ENCODE peak calls at places on chromosomes 16 and 17, in four cellular contexts. P is H1; C is CD4-positive, CD25-positive, alpha-beta regulatory T cell; E is adrenal gland. X is an unnamed sample. For H3K4me1 and H3K9me3, the result is how much of the 10 kb centered on the place peaks cover.

GRCh38 chr16:3119286-3119685 is 6.9 kb downstream of the ZNF205 start:
- DNase-seq in P (no peak), C (no peak), E (no peak), X (no peak)

GRCh38 chr17:17513626-17514025 is 17.4 kb upstream of the RASD1 start:
- DNase-seq in P (no peak), C (no peak), E (no peak), X (no peak)

GRCh38 chr16:84614914-84615813 is 2.7 kb downstream of the COTL1 start:
- DNase-seq in P (no peak), C (no peak), E (no peak), X (no peak)

GRCh38 chr17:66301864-66302741 is at the start of gene PRKCA:
- DNase-seq in P (peak), C (peak), E (peak), X (peak)

GRCh38 chr16:87203060-87203656 is 114.0 kb downstream of the C16orf95 start:
- DNase-seq in P (peak), C (peak), E (peak), X (peak)

GRCh38 chr17:65918921-65919546 is 272.9 kb downstream of the CEP112 start:
- DNase-seq in P (no peak), C (no peak), E (no peak), X (no peak)

GRCh38 chr16:66578596-66579531 is at the start of gene CMTM2:
- DNase-seq in P (peak), C (no peak), E (no peak), X (peak)

GRCh38 chr17:50045154-50045553 is 10.8 kb upstream of the ITGA3 start:
- DNase-seq in P (no peak), C (no peak), E (no peak), X (no peak)

GRCh38 chr17:48500435-48501426 is 30.1 kb downstream of the HOXB1 start:
- DNase-seq in P (no peak), C (peak), E (peak), X (no peak)

GRCh38 chr16:69935278-69935711 is 15.8 kb upstream of the CLEC18A start:
- DNase-seq in P (no peak), C (no peak), E (peak), X (no peak)

GRCh38 chr17:78526231-78527025 is 50.8 kb downstream of the DNAH17 start:
- DNase-seq in P (no peak), C (no peak), E (no peak), X (no peak)

GRCh38 chr16:87206646-87207451 is 110.3 kb downstream of the C16orf95 start:
- DNase-seq in P (no peak), C (no peak), E (no peak), X (no peak)

GRCh38 chr17:55341432-55341831 is 76.7 kb downstream of the HLF start:
- DNase-seq in P (peak), C (peak), E (no peak), X (no peak)

GRCh38 chr16:3179651-3180050 is 8.4 kb upstream of the OR1F1 start:
- DNase-seq in P (no peak), C (no peak), E (no peak), X (no peak)

GRCh38 chr16:81615411-81615810 is 163.7 kb upstream of the PLCG2 start:
- DNase-seq in P (no peak), C (no peak), E (no peak), X (no peak)

GRCh38 chr16:81616321-81617020 is 162.6 kb upstream of the PLCG2 start:
- DNase-seq in P (no peak), C (peak), E (peak), X (peak)

GRCh38 chr16:81615833-81616232 is 163.3 kb upstream of the PLCG2 start:
- DNase-seq in P (no peak), C (no peak), E (no peak), X (no peak)

GRCh38 chr16:81614171-81614570 is 164.9 kb upstream of the PLCG2 start:
- DNase-seq in P (no peak), C (no peak), E (no peak), X (no peak)

GRCh38 chr16:81614654-81615359 is 164.3 kb upstream of the PLCG2 start:
- DNase-seq in P (no peak), C (no peak), E (no peak), X (no peak)
- H3K4me1 ChIP-seq in P (under half), C (under half), E (under half), X (under half)

GRCh38 chr17:11391134-11391533 is 150.1 kb downstream of the SHISA6 start:
- DNase-seq in P (peak), C (no peak), E (no peak), X (no peak)

GRCh38 chr17:11384131-11384530 is 143.1 kb downstream of the SHISA6 start:
- DNase-seq in P (no peak), C (no peak), E (no peak), X (no peak)

GRCh38 chr17:11389583-11389982 is 148.6 kb downstream of the SHISA6 start:
- DNase-seq in P (no peak), C (no peak), E (no peak), X (no peak)

GRCh38 chr17:11383157-11383556 is 142.1 kb downstream of the SHISA6 start:
- DNase-seq in P (no peak), C (no peak), E (no peak), X (no peak)

DNA sequence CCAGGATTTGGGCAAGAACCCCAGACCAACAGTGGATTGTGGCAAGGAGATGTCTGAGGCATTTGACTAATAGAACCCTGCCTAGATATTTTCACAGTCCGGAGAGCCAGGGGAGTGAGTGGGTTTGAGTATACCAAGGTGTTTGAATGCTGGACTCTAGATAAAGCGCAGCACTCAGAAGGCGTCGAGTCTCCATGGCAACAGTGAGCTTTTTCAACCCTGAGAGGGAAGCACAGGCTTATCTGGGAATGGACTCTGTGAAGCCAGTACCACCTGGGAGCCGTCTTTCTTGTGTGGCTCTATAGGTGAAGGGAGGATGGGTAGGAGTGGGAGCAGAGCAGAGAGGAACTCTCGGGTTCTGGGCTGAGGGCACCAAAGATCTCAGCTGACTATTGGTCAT is 147.0 kb downstream of the SHISA6 start:
- DNase-seq in P (no peak), C (no peak), E (no peak), X (no peak)
- H3K9me3 ChIP-seq in P (under half), C (under half), E (under half), X (under half)

GRCh38 chr17:34383225-34383615 is 20.2 kb upstream of the CCL1 start:
- DNase-seq in P (no peak), C (no peak), E (no peak), X (no peak)

GRCh38 chr17:34382586-34383224 is 19.7 kb upstream of the CCL1 start:
- DNase-seq in P (no peak), C (peak), E (no peak), X (no peak)

GRCh38 chr17:34384822-34385605 is 22.0 kb upstream of the CCL1 start:
- DNase-seq in P (no peak), C (no peak), E (no peak), X (no peak)

GRCh38 chr17:34386343-34386924 is 23.4 kb upstream of the CCL1 start:
- DNase-seq in P (no peak), C (no peak), E (no peak), X (no peak)

DNA sequence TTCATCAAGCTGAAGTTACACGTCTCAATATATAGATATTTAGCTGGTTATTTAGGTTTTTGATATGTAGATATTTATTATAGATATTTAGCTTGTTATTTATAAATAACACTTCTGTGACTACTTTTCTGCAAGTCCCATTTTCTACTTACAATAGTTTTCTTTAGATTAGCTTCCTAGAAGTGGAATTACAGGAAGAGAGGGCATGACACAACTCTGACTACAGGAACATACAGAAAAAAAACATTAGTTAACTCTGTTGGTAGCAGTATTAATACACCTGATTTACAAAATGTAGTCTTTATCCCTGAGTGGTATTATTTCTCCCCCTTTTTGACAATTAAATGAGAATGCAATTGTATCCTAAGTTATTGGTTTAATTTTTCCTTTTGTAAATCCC is 21.2 kb upstream of the CCL1 start:
- DNase-seq in P (no peak), C (peak), E (no peak), X (no peak)
- H3K4me1 ChIP-seq in P (under half), C (under half), E (under half), X (under half)

DNA sequence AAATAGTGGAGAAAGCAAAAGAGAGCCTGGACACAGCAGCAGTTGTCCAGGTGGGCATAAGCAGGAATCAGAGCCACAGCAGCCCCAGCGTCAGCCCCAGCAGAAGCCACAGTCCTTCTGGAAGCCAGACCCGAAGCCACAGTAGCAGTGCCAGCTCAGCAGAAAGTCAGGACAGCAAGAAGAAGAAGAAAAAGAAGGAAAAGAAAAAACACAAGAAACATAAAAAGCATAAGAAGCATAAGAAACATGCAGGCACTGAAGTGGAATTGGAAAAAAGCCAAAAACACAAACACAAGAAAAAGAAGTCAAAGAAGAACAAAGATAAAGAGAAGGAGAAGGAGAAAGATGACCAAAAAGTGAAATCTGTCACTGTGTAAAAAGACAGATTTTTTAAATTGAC is 32.7 kb downstream of the RBBP6 start:
- DNase-seq in P (no peak), C (no peak), E (no peak), X (no peak)
- H3K9me3 ChIP-seq in P (under half), C (under half), E (under half), X (under half)

GRCh38 chr17:82331345-82331939 is 2.1 kb downstream of the SECTM1 start:
- DNase-seq in P (no peak), C (no peak), E (no peak), X (no peak)

GRCh38 chr17:82334622-82335394 is 1.2 kb upstream of the SECTM1 start:
- DNase-seq in P (no peak), C (no peak), E (no peak), X (no peak)

GRCh38 chr17:82333279-82334171 is at the start of gene SECTM1:
- DNase-seq in P (no peak), C (no peak), E (peak), X (no peak)

GRCh38 chr17:82332669-82333278 is 792 bp downstream of the SECTM1 start:
- DNase-seq in P (no peak), C (peak), E (no peak), X (no peak)

GRCh38 chr17:82334204-82334621 is 647 bp upstream of the SECTM1 start:
- DNase-seq in P (no peak), C (no peak), E (no peak), X (peak)
- H3K4me1 ChIP-seq in P (under half), C (under half), E (under half), X (under half)

DNA sequence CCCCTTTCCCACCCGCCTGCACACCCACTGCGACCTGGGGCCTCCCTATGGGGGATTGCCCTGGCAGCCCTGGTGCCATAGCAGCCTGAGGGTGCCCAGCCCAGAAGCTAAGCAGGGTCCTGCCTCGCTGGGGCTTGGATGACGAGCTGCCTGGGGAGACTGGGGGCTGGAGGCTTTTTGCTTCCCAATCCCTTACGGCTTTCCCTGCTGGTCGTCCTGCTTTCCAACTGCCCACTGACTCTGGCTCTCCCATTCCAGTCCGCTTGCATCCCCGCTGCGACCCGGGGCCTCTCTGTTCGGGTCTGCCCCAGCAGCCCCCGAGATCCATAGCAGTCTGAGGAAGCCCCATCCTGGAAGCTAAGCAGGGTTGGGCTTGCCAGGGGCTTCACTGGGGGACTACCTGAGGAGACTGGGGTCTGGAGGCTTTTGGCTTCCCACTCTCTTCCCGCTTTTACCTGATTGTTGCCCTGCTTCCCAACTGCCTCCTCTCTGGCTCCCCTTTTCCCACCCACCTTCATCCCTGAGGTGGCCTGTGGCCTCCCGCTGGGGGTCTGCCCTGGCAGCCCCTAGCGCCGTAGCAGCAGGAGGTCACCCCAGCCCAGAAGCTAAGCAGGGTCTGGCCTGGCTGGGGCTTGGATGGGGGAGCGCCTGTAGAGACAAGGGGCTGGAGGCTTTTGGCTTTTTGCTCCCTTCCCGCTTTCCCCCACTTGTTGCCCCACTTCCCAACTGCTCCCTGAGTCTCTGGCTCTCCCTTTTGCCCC is 2292.8 kb downstream of the TP53TG3F start:
- DNase-seq in P (no peak), C (no peak), E (no peak), X (no peak)
- H3K9me3 ChIP-seq in P (half or more), C (half or more), E (under half), X (under half)

GRCh38 chr17:44734272-44734671 is 24.5 kb upstream of the ADAM11 start:
- DNase-seq in P (no peak), C (no peak), E (no peak), X (no peak)
- H3K4me1 ChIP-seq in P (under half), C (under half), E (under half), X (under half)

GRCh38 chr17:74017461-74017860 is 186.0 kb upstream of the RPL38 start:
- DNase-seq in P (no peak), C (no peak), E (no peak), X (no peak)
- H3K9me3 ChIP-seq in P (under half), C (under half), E (under half), X (under half)